ENCODE peak calls at places on chromosomes 12 and 14, in ten cellular contexts. L is transverse colon, U is heart right ventricle, N is MM.1S, V is mucosa of descending colon, O is thoracic aorta, H is lower lobe of right lung, E is adrenal gland, Y is tibial artery, M is Panc1. P is an unnamed sample. For H3K36me3, the result is how much of the 10 kb centered on the place peaks cover.

GRCh38 chr14:61406198-61406597 is 84.8 kb downstream of the PRKCH start:
- DNase-seq in L (no peak), U (no peak), N (no peak), V (no peak), O (no peak), H (no peak), E (no peak), Y (no peak), M (no peak), P (no peak)

GRCh38 chr12:90515199-90516175 is 439.5 kb downstream of the CCER1 start:
- DNase-seq in L (no peak), U (no peak), N (peak), V (no peak), O (no peak), H (no peak), E (no peak), Y (no peak), M (no peak), P (no peak)

GRCh38 chr14:36661506-36662257 is at the start of gene PAX9:
- DNase-seq in L (peak), U (no peak), N (peak), V (peak), O (no peak), H (peak), E (peak), Y (peak), M (peak), P (no peak)

GRCh38 chr14:92108345-92109254 is 2.2 kb upstream of the ATXN3 start:
- DNase-seq in L (no peak), U (no peak), N (no peak), V (no peak), O (no peak), H (no peak), E (no peak), Y (no peak), M (no peak), P (no peak)

GRCh38 chr12:12004524-12004923 is 66.2 kb upstream of the BCL2L14 start:
- DNase-seq in L (no peak), U (no peak), N (no peak), V (no peak), O (no peak), H (no peak), E (no peak), Y (no peak), M (no peak), P (no peak)

GRCh38 chr12:52575948-52576347 is 2.3 kb upstream of the KRT74 start:
- DNase-seq in L (no peak), U (no peak), N (no peak), V (no peak), O (no peak), H (no peak), E (no peak), Y (no peak), M (no peak), P (no peak)

GRCh38 chr14:91059576-91060471 is 617 bp downstream of the RPS6KA5 start:
- DNase-seq in L (peak), U (peak), N (peak), V (peak), O (no peak), H (peak), E (peak), Y (peak), M (no peak), P (peak)

GRCh38 chr14:91129261-91129660 is 15.4 kb downstream of the DGLUCY start:
- DNase-seq in L (no peak), U (no peak), N (no peak), V (no peak), O (no peak), H (no peak), E (no peak), Y (no peak), M (no peak), P (no peak)

GRCh38 chr12:9851927-9852326 is 17.2 kb downstream of the CLEC2B start:
- DNase-seq in L (no peak), U (no peak), N (no peak), V (no peak), O (no peak), H (no peak), E (no peak), Y (no peak), M (no peak), P (no peak)

GRCh38 chr12:86712425-86712843 is 456.2 kb upstream of the MGAT4C start:
- DNase-seq in L (no peak), U (no peak), N (no peak), V (no peak), O (no peak), H (no peak), E (peak), Y (no peak), M (peak), P (no peak)

GRCh38 chr12:25529738-25530137 is 23.3 kb downstream of the LMNTD1 start:
- DNase-seq in L (no peak), U (no peak), N (no peak), V (no peak), O (no peak), H (no peak), E (no peak), Y (no peak), M (no peak), P (no peak)

DNA sequence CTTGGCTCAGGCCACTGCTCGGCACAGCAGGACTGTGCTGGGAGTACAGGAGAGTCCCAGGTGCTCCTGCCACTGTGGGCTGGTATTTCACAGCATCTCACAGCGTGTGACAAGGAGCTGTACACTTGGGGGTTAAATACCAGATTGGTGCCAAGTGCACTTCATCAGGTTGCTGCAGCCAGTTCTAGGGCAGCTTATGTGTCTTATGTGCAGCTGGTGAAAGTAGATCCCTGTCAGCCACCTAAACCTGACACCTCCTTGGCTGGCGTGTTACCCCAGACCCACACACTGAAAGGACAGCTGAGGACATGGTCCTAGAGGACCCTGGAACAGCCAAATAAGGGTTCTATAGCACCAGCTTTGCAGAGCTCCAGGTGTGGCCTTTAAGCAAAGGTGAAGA is 18.9 kb downstream of the PLEKHH1 start:
- DNase-seq in L (no peak), U (no peak), N (no peak), V (no peak), O (no peak), H (no peak), E (no peak), Y (no peak), M (no peak), P (no peak)
- H3K4me3 ChIP-seq in L (no peak), U (no peak), N (no peak), V (no peak), O (no peak), H (no peak), E (no peak), Y (no peak), M (no peak), P (no peak)

DNA sequence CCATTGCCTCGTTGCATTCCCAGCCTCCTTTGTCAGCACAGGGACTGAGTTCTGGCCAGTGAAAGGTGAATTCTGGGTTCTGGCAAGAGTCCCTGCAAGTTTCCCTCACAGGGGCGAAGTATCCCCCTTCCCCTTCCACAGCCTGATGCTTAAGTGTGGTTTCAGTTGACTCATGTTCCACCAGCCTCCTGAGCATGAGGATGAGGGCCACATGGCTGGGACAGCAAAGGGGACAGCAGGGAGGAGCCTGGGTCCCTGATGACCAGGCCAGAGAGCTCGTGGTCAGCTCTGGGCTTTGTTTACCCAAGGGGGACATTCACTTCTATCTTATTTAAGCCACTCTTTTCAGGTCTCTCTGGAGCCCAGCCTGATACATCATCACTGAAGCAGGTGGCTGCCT is 36.5 kb downstream of the CACNA2D4 start:
- DNase-seq in L (no peak), U (no peak), N (no peak), V (no peak), O (no peak), H (no peak), E (no peak), Y (no peak), M (no peak), P (no peak)
- H3K36me3 ChIP-seq in L (under half), U (under half), N (under half), V (under half), O (under half), H (under half), E (under half), Y (under half), M (under half), P (under half)

DNA sequence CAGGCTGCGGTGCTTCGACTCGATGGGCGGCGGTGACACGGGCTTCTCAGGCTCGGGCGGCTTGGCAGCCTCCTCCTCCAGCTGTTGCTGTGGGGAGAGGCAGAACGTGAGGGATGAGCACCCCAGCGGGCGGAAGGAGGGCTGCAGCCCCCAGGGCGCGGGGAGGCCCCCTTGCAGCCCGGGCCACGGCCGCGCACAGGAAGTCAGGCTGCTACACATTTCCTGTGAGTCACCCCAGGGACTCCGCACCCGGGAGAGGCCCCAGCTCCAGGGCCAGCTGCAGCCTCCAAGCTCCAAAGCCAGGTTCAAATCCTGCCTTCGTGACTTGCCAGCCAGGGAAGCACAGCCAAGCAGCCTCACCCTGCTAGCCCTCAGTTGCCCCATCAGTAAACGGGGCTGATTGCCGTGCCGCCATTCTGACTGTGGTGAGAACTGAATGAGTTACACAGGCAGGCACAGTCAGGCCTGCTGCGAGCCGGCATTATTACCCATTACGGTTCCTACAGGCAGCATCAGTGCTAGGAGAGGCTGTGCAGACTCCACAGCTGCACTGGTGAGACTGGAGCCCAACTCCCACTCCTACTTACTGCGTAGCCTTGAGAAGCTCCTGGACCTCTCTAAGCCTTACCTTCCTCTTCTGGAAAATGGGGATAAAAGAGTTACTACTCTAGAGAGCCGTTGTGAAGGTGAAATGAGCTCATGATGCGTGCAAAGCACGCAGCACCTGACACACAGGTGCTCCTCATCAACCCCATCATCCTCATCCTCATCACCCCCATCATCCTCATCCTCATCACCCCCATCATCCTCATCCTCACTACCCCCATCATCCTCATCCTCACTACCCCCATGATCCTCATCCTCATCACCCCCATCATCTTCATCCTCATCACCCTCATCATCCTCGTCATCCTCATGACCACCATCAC is 100.9 kb downstream of the NCOR2 start:
- DNase-seq in L (peak), U (peak), N (no peak), V (peak), O (no peak), H (peak), E (peak), Y (no peak), M (no peak), P (no peak)
- TF ChIP-seq CTCF in L (no peak), U (no peak), N (no peak), V (no peak), O (no peak), H (peak), E (no peak), Y (no peak), M (no peak), P (no peak)

GRCh38 chr12:113670742-113671141 is 199.1 kb upstream of the LHX5 start:
- DNase-seq in L (no peak), U (no peak), N (no peak), V (no peak), O (no peak), H (no peak), E (no peak), Y (no peak), M (no peak), P (no peak)
- H3K4me3 ChIP-seq in L (no peak), U (no peak), N (no peak), V (no peak), O (no peak), H (no peak), E (no peak), Y (no peak), M (no peak), P (no peak)